ENCODE peak calls at places on chromosomes 7 and 10, in seven cellular contexts. C is uterus; M is A549; H is GM12865; V is Calu3; U is cardiac muscle cell; J is CD8-positive, alpha-beta T cell. E is an unnamed sample.
A peak's percentile ranks its signal among the peaks of the same experiment; 100 is the strongest.

GRCh38 chr7:158096582-158096981 is 491.0 kb downstream of the PTPRN2 start:
- DNase-seq in C (no peak), M (no peak), H (no peak), V (no peak), U (no peak), J (no peak), E (no peak)

GRCh38 chr7:128121731-128122576 is 90.7 kb upstream of the LRRC4 start:
- DNase-seq in C (no peak), M (no peak), H (no peak), V (no peak), U (no peak), J (peak; percentile 4), E (no peak)

GRCh38 chr7:28958235-28958945 is at the start of gene TRIL:
- DNase-seq in C (peak; percentile 93), M (no peak), H (no peak), V (no peak), U (peak; percentile 69), J (no peak), E (no peak)

GRCh38 chr7:80089341-80089740 is 45.3 kb upstream of the GNAI1 start:
- DNase-seq in C (no peak), M (no peak), H (no peak), V (no peak), U (no peak), J (no peak), E (peak; percentile 25)

GRCh38 chr10:118595064-118595420 is 406 bp downstream of the PRLHR start:
- DNase-seq in C (no peak), M (no peak), H (no peak), V (no peak), U (no peak), J (no peak), E (no peak)

GRCh38 chr7:3043544-3044395 is at the start of gene CARD11:
- DNase-seq in C (no peak), M (no peak), H (peak; percentile 57), V (peak; percentile 48), U (no peak), J (peak; percentile 65), E (no peak)

GRCh38 chr10:110898391-110898790 is 20.6 kb downstream of the BBIP1 start:
- DNase-seq in C (no peak), M (no peak), H (no peak), V (no peak), U (no peak), J (no peak), E (no peak)

GRCh38 chr7:99096124-99096887 is 47.6 kb downstream of the SMURF1 start:
- DNase-seq in C (no peak), M (no peak), H (peak; percentile 25), V (no peak), U (no peak), J (no peak), E (no peak)

GRCh38 chr10:47412869-47413268 is 28.8 kb upstream of the ZNF488 start:
- DNase-seq in C (no peak), M (peak; percentile 33), H (no peak), V (no peak), U (no peak), J (no peak), E (no peak)

GRCh38 chr7:36409180-36409579 is 19.5 kb downstream of the ANLN start:
- DNase-seq in C (no peak), M (no peak), H (no peak), V (no peak), U (no peak), J (no peak), E (no peak)

GRCh38 chr10:121516071-121516470 is 82.2 kb downstream of the FGFR2 start:
- DNase-seq in C (no peak), M (no peak), H (no peak), V (no peak), U (no peak), J (no peak), E (no peak)

GRCh38 chr7:12979181-12979580 is 291.7 kb downstream of the ARL4A start:
- DNase-seq in C (no peak), M (peak; percentile 11), H (no peak), V (no peak), U (no peak), J (no peak), E (no peak)

GRCh38 chr10:16777473-16778370 is 39.5 kb downstream of the RSU1 start:
- DNase-seq in C (peak; percentile 32), M (peak; percentile 52), H (peak; percentile 70), V (peak; percentile 8), U (peak; percentile 77), J (no peak), E (peak; percentile 39)

GRCh38 chr7:44964384-44964830 is 14.4 kb downstream of the MYO1G start:
- DNase-seq in C (no peak), M (peak; percentile 36), H (no peak), V (no peak), U (no peak), J (no peak), E (no peak)

GRCh38 chr10:120813085-120813484 is 38.1 kb upstream of the WDR11 start:
- DNase-seq in C (no peak), M (no peak), H (no peak), V (no peak), U (no peak), J (no peak), E (no peak)

GRCh38 chr7:92634924-92635519 is 44.8 kb upstream of the FAM133B start:
- DNase-seq in C (no peak), M (peak; percentile 63), H (peak; percentile 78), V (peak; percentile 39), U (no peak), J (no peak), E (peak; percentile 53)

GRCh38 chr10:86346794-86347665 is 19.6 kb downstream of the GRID1 start:
- DNase-seq in C (no peak), M (no peak), H (no peak), V (peak; percentile 26), U (no peak), J (no peak), E (no peak)

GRCh38 chr10:25632802-25633201 is 301.2 kb upstream of the MYO3A start:
- DNase-seq in C (no peak), M (no peak), H (no peak), V (no peak), U (no peak), J (no peak), E (no peak)

GRCh38 chr7:158047386-158048059 is 540.1 kb downstream of the PTPRN2 start:
- DNase-seq in C (no peak), M (no peak), H (no peak), V (no peak), U (no peak), J (no peak), E (no peak)

GRCh38 chr10:44682516-44682915 is 228.6 kb upstream of the TMEM72 start:
- DNase-seq in C (no peak), M (no peak), H (no peak), V (no peak), U (no peak), J (no peak), E (no peak)

GRCh38 chr7:134378562-134378961 is 61.8 kb upstream of the SLC35B4 start:
- DNase-seq in C (no peak), M (no peak), H (peak; percentile 7), V (no peak), U (no peak), J (no peak), E (no peak)

GRCh38 chr7:1586126-1586826 is 16.4 kb upstream of the PSMG3 start:
- DNase-seq in C (no peak), M (no peak), H (no peak), V (no peak), U (no peak), J (no peak), E (no peak)

GRCh38 chr7:86226191-86226590 is 417.5 kb upstream of the GRM3 start:
- DNase-seq in C (no peak), M (no peak), H (no peak), V (no peak), U (no peak), J (no peak), E (no peak)

GRCh38 chr7:51014811-51015210 is 232.1 kb upstream of the GRB10 start:
- DNase-seq in C (no peak), M (no peak), H (no peak), V (no peak), U (no peak), J (no peak), E (no peak)

GRCh38 chr7:152076324-152076821 is 50.9 kb downstream of the GALNT11 start:
- DNase-seq in C (no peak), M (peak; percentile 50), H (peak; percentile 11), V (peak; percentile 51), U (peak; percentile 18), J (no peak), E (no peak)

GRCh38 chr7:105916603-105917002 is 40.2 kb upstream of the ATXN7L1 start:
- DNase-seq in C (no peak), M (no peak), H (no peak), V (no peak), U (no peak), J (no peak), E (peak; percentile 34)

GRCh38 chr7:150876817-150877526 is 24.7 kb downstream of the AOC1 start:
- DNase-seq in C (peak; percentile 52), M (peak; percentile 76), H (peak; percentile 29), V (peak; percentile 72), U (peak; percentile 79), J (peak; percentile 44), E (peak; percentile 73)
- TF ChIP-seq CTCF in C (peak; percentile 62), M (peak; percentile 41), H (peak; percentile 62), V (peak; percentile 57), U (peak; percentile 49), J (no peak), E (peak; percentile 65)

DNA sequence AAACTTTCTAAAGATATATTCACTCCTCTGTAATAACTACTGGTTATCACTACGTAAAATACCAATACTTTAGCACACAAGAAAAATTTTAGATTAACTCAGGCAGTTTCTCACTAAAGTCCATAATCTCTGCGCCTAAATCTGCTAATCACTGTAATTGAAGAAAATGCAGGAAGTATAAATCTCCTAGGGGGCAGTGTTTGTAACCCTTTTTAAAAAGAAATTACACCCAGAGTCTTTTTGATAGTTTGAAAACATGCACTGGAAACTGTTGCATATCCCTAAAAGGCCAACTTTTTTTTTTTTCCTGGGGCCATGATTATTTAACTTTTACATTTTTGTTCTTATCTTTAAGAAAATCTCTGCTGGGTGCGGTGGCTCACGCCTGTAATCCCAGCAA is 209.6 kb downstream of the KIAA1217 start:
- DNase-seq in C (no peak), M (no peak), H (no peak), V (no peak), U (no peak), J (no peak), E (no peak)
- TF ChIP-seq CTCF in C (no peak), M (peak; percentile 12), H (no peak), V (peak; percentile 11), U (peak; percentile 25), J (no peak), E (peak; percentile 73)

DNA sequence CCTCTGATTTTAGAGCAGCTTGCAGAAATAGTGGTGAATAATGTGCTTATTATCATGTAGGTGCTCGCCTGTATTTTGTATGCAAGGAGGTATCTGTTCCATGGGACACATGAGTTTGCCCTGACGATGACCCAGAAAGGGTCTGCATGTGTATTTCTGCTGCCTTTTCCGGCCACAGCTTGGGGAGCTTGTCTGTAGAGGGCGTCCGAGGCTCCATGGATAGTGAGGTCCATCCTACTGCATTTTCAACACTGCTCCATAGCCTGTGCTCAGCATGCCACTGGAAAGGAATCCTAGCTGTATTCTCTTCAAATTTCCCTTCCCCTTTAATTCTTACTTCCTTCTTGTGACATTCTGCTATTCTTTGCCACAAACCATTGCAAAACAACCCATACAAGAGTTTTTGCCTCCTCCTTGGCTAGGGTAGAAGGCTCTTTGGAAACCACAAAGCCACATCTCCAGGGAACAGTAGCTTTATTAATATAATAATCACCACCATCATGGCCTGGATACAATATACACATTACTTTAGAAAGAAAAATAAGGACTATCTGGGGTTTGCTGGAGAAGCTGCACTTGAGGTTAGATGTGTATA is 127.7 kb downstream of the DYNC1I1 start:
- DNase-seq in C (no peak), M (peak; percentile 14), H (no peak), V (no peak), U (peak; percentile 6), J (no peak), E (no peak)
- TF ChIP-seq CTCF in C (no peak), M (no peak), H (no peak), V (no peak), U (no peak), J (no peak), E (no peak)

GRCh38 chr10:60140681-60141632 is 234.6 kb upstream of the CCDC6 start:
- DNase-seq in C (peak; percentile 56), M (peak; percentile 52), H (no peak), V (peak; percentile 57), U (peak; percentile 90), J (no peak), E (no peak)
- TF ChIP-seq CTCF in C (no peak), M (no peak), H (no peak), V (peak; percentile 17), U (no peak), J (no peak), E (no peak)

E was measured in HFFc6.